ENCODE peak calls at places on chromosomes 7 and 10, in four cellular contexts. One of them, this sample, is unnamed.

GRCh38 chr7:44283381-44284211 is 41.8 kb downstream of the CAMK2B start:
- DNase-seq in NCI-H774: no peak
- DNase-seq in effector memory CD4-positive, alpha-beta T cell: no peak
- DNase-seq in tibial nerve: no peak
- DNase-seq in this sample: peak; percentile 4

GRCh38 chr7:158279539-158280466 is 307.8 kb downstream of the PTPRN2 start:
- DNase-seq in tibial nerve: no peak
- DNase-seq in NCI-H774: no peak
- DNase-seq in effector memory CD4-positive, alpha-beta T cell: no peak
- DNase-seq in this sample: no peak

GRCh38 chr7:36607206-36607515 is 117.1 kb downstream of the AOAH start:
- DNase-seq in tibial nerve: no peak
- DNase-seq in NCI-H774: no peak
- DNase-seq in effector memory CD4-positive, alpha-beta T cell: no peak
- DNase-seq in this sample: no peak

GRCh38 chr10:61935085-61935484 is 33.6 kb downstream of the ARID5B start:
- DNase-seq in effector memory CD4-positive, alpha-beta T cell: no peak
- DNase-seq in tibial nerve: no peak
- DNase-seq in NCI-H774: no peak
- DNase-seq in this sample: no peak

GRCh38 chr7:158819571-158820203 is 9.6 kb downstream of the ESYT2 start:
- DNase-seq in tibial nerve: no peak
- DNase-seq in effector memory CD4-positive, alpha-beta T cell: no peak
- DNase-seq in NCI-H774: no peak
- DNase-seq in this sample: no peak

GRCh38 chr10:93150289-93150688 is 76.6 kb downstream of the CYP26A1 start:
- DNase-seq in effector memory CD4-positive, alpha-beta T cell: no peak
- DNase-seq in tibial nerve: no peak
- DNase-seq in NCI-H774: no peak
- DNase-seq in this sample: no peak

GRCh38 chr10:35420827-35421552 is 84.7 kb downstream of the CCNY start:
- DNase-seq in NCI-H774: no peak
- DNase-seq in tibial nerve: no peak
- DNase-seq in effector memory CD4-positive, alpha-beta T cell: no peak
- DNase-seq in this sample: no peak

GRCh38 chr7:96084880-96085551 is 236.9 kb downstream of the SLC25A13 start:
- DNase-seq in tibial nerve: no peak
- DNase-seq in NCI-H774: peak; percentile 70
- DNase-seq in effector memory CD4-positive, alpha-beta T cell: no peak
- DNase-seq in this sample: no peak

GRCh38 chr10:93379366-93380042 is 102.6 kb downstream of the MYOF start:
- DNase-seq in effector memory CD4-positive, alpha-beta T cell: no peak
- DNase-seq in tibial nerve: no peak
- DNase-seq in NCI-H774: no peak
- DNase-seq in this sample: no peak

GRCh38 chr10:93703066-93703465 is 674 bp upstream of the FRA10AC1 start:
- DNase-seq in NCI-H774: no peak
- DNase-seq in tibial nerve: peak; percentile 19
- DNase-seq in effector memory CD4-positive, alpha-beta T cell: no peak
- DNase-seq in this sample: no peak

GRCh38 chr7:100369105-100369504 is 4.2 kb upstream of the PILRA start:
- DNase-seq in NCI-H774: no peak
- DNase-seq in tibial nerve: peak; percentile 41
- DNase-seq in effector memory CD4-positive, alpha-beta T cell: no peak
- DNase-seq in this sample: no peak

GRCh38 chr10:83427101-83427500 is 712.2 kb upstream of the GHITM start:
- DNase-seq in NCI-H774: no peak
- DNase-seq in tibial nerve: no peak
- DNase-seq in effector memory CD4-positive, alpha-beta T cell: no peak
- DNase-seq in this sample: no peak

GRCh38 chr7:65896279-65896678 is 23.4 kb downstream of the VKORC1L1 start:
- DNase-seq in effector memory CD4-positive, alpha-beta T cell: no peak
- DNase-seq in tibial nerve: no peak
- DNase-seq in NCI-H774: no peak
- DNase-seq in this sample: no peak

GRCh38 chr10:27620425-27621397 is 116.6 kb downstream of the RAB18 start:
- DNase-seq in effector memory CD4-positive, alpha-beta T cell: no peak
- DNase-seq in NCI-H774: no peak
- DNase-seq in tibial nerve: peak; percentile 20
- DNase-seq in this sample: no peak

GRCh38 chr10:31765546-31765945 is 163.1 kb downstream of the ARHGAP12 start:
- DNase-seq in tibial nerve: no peak
- DNase-seq in NCI-H774: no peak
- DNase-seq in effector memory CD4-positive, alpha-beta T cell: no peak
- DNase-seq in this sample: no peak

GRCh38 chr7:30674420-30674819 is 7.8 kb downstream of the CRHR2 start:
- DNase-seq in effector memory CD4-positive, alpha-beta T cell: no peak
- DNase-seq in tibial nerve: no peak
- DNase-seq in NCI-H774: no peak
- DNase-seq in this sample: no peak

GRCh38 chr10:45495438-45496152 is 121.6 kb downstream of the ALOX5 start:
- DNase-seq in NCI-H774: no peak
- DNase-seq in effector memory CD4-positive, alpha-beta T cell: no peak
- DNase-seq in tibial nerve: no peak
- DNase-seq in this sample: no peak

GRCh38 chr10:114043532-114044250 is at the start of gene ADRB1:
- DNase-seq in effector memory CD4-positive, alpha-beta T cell: no peak
- DNase-seq in tibial nerve: peak; percentile 52
- DNase-seq in NCI-H774: peak; percentile 46
- DNase-seq in this sample: peak; percentile 87

GRCh38 chr7:51253157-51253556 is 63.5 kb downstream of the COBL start:
- DNase-seq in effector memory CD4-positive, alpha-beta T cell: no peak
- DNase-seq in tibial nerve: no peak
- DNase-seq in NCI-H774: no peak
- DNase-seq in this sample: peak; percentile 40

GRCh38 chr10:44193156-44193555 is 191.7 kb downstream of the CXCL12 start:
- DNase-seq in effector memory CD4-positive, alpha-beta T cell: no peak
- DNase-seq in NCI-H774: no peak
- DNase-seq in tibial nerve: no peak
- DNase-seq in this sample: no peak

GRCh38 chr7:140674356-140674800 is 1.6 kb downstream of the ADCK2 start:
- DNase-seq in effector memory CD4-positive, alpha-beta T cell: no peak
- DNase-seq in tibial nerve: no peak
- DNase-seq in NCI-H774: no peak
- DNase-seq in this sample: no peak

GRCh38 chr10:121530481-121531075 is 67.7 kb downstream of the FGFR2 start:
- DNase-seq in NCI-H774: no peak
- DNase-seq in tibial nerve: no peak
- DNase-seq in effector memory CD4-positive, alpha-beta T cell: no peak
- DNase-seq in this sample: no peak

GRCh38 chr7:17907014-17907413 is 33.3 kb downstream of the SNX13 start:
- DNase-seq in effector memory CD4-positive, alpha-beta T cell: no peak
- DNase-seq in NCI-H774: no peak
- DNase-seq in tibial nerve: no peak
- DNase-seq in this sample: no peak

GRCh38 chr7:90752051-90752450 is 155.9 kb downstream of the CDK14 start:
- DNase-seq in effector memory CD4-positive, alpha-beta T cell: no peak
- DNase-seq in NCI-H774: no peak
- DNase-seq in tibial nerve: no peak
- DNase-seq in this sample: no peak

GRCh38 chr10:122702271-122702670 is 2.6 kb upstream of the C10orf120 start:
- DNase-seq in NCI-H774: no peak
- DNase-seq in effector memory CD4-positive, alpha-beta T cell: no peak
- DNase-seq in tibial nerve: no peak
- DNase-seq in this sample: no peak

GRCh38 chr10:111275091-111275490 is 198.3 kb downstream of the ADRA2A start:
- DNase-seq in NCI-H774: no peak
- DNase-seq in tibial nerve: no peak
- DNase-seq in effector memory CD4-positive, alpha-beta T cell: no peak
- DNase-seq in this sample: no peak

This sample was measured in WERI-Rb-1.